ENCODE peak calls at places on chromosomes 16 and 17, in eight cellular contexts. Z, Q, L, N, I, H, J and X are unnamed samples.

GRCh38 chr16:58464047-58464915 is 35.7 kb upstream of the NDRG4 start:
- DNase-seq in N (no peak), I (no peak), J (no peak), L (no peak), Z (no peak), H (peak), Q (peak), X (no peak)

GRCh38 chr16:81001330-81001729 is 5.4 kb downstream of the CMC2 start:
- DNase-seq in H (no peak), I (no peak), L (no peak), Z (no peak), N (no peak), Q (no peak), J (no peak), X (no peak)

GRCh38 chr17:27446569-27447301 is 9.5 kb upstream of the KSR1 start:
- DNase-seq in I (no peak), H (no peak), N (no peak), J (no peak), L (peak), Z (no peak), Q (no peak), X (no peak)

GRCh38 chr17:79789943-79790804 is 6.7 kb downstream of the CBX8 start:
- DNase-seq in J (peak), N (no peak), L (no peak), Q (peak), I (no peak), H (peak), Z (no peak), X (peak)

GRCh38 chr17:73342057-73342522 is 30.3 kb upstream of the CDC42EP4 start:
- DNase-seq in L (peak), Z (no peak), Q (no peak), H (peak), J (peak), I (no peak), N (no peak), X (peak)

GRCh38 chr17:57481901-57482300 is 225.6 kb downstream of the MSI2 start:
- DNase-seq in L (peak), N (no peak), Q (no peak), Z (no peak), J (no peak), H (no peak), I (no peak), X (no peak)

GRCh38 chr17:39872700-39873099 is 4.7 kb downstream of the ZPBP2 start:
- DNase-seq in J (no peak), I (no peak), Q (no peak), N (no peak), L (peak), H (no peak), Z (no peak), X (no peak)

GRCh38 chr17:73359255-73359816 is 47.5 kb upstream of the CDC42EP4 start:
- DNase-seq in H (no peak), Z (no peak), L (no peak), I (no peak), N (no peak), Q (no peak), J (no peak), X (peak)

GRCh38 chr17:66087073-66087472 is 104.9 kb downstream of the CEP112 start:
- DNase-seq in N (no peak), J (no peak), H (no peak), Q (no peak), L (peak), I (no peak), Z (no peak), X (no peak)

GRCh38 chr16:64951681-64952080 is 170.2 kb downstream of the CDH11 start:
- DNase-seq in L (no peak), Q (no peak), I (no peak), N (no peak), H (no peak), Z (no peak), J (no peak), X (no peak)

GRCh38 chr17:73156166-73156840 is 8.5 kb upstream of the SSTR2 start:
- DNase-seq in J (peak), L (peak), Z (peak), I (no peak), Q (peak), H (peak), N (no peak), X (no peak)

GRCh38 chr16:66741131-66741900 is 10.1 kb downstream of the DYNC1LI2 start:
- DNase-seq in N (no peak), I (no peak), L (peak), Q (no peak), Z (no peak), H (no peak), J (peak), X (no peak)

GRCh38 chr17:38561416-38562214 is 44.1 kb downstream of the SRCIN1 start:
- DNase-seq in L (no peak), H (peak), N (no peak), J (no peak), I (no peak), Q (no peak), Z (no peak), X (no peak)

GRCh38 chr17:16267174-16267573 is 50.2 kb downstream of the PIGL start:
- DNase-seq in J (no peak), I (no peak), N (no peak), Z (no peak), H (no peak), L (no peak), Q (no peak), X (no peak)